ENCODE peak calls at places on chromosomes 5 and 9, in seven cellular contexts. B, O, D, J, C, N and R are unnamed samples.
A peak's percentile ranks its signal among the peaks of the same experiment; 100 is the strongest.

GRCh38 chr5:83219495-83219894 is 142.1 kb downstream of the XRCC4 start:
- DNase-seq in B (no peak), O (no peak), D (no peak), J (no peak), C (peak; percentile 1), N (no peak), R (no peak)

GRCh38 chr5:161744276-161744675 is 58.8 kb downstream of the GABRA6 start:
- DNase-seq in B (no peak), O (no peak), D (no peak), J (no peak), C (no peak), N (no peak), R (no peak)

GRCh38 chr9:117315236-117315635 is 99.6 kb downstream of the ASTN2 start:
- DNase-seq in B (no peak), O (no peak), D (no peak), J (no peak), C (no peak), N (no peak), R (no peak)

GRCh38 chr9:76423216-76424177 is 29.3 kb upstream of the RFK start:
- DNase-seq in B (no peak), O (no peak), D (no peak), J (no peak), C (no peak), N (no peak), R (no peak)

GRCh38 chr9:36337865-36338264 is 62.2 kb downstream of the RNF38 start:
- DNase-seq in B (no peak), O (no peak), D (no peak), J (peak; percentile 58), C (no peak), N (no peak), R (no peak)

GRCh38 chr9:37745970-37746369 is 7.6 kb upstream of the TRMT10B start:
- DNase-seq in B (no peak), O (no peak), D (no peak), J (no peak), C (no peak), N (no peak), R (no peak)

GRCh38 chr5:19771174-19771835 is 216.7 kb downstream of the CDH18 start:
- DNase-seq in B (no peak), O (peak; percentile 4), D (no peak), J (no peak), C (peak; percentile 45), N (no peak), R (no peak)

GRCh38 chr9:132768932-132769894 is 98.9 kb downstream of the GTF3C4 start:
- DNase-seq in B (peak; percentile 46), O (peak; percentile 37), D (peak; percentile 76), J (peak; percentile 39), C (peak; percentile 75), N (peak; percentile 67), R (peak; percentile 38)

GRCh38 chr5:177301503-177302165 is 1.9 kb downstream of the RAB24 start:
- DNase-seq in B (no peak), O (no peak), D (no peak), J (no peak), C (no peak), N (no peak), R (no peak)

GRCh38 chr5:74684900-74685851 is at the start of gene HEXB:
- DNase-seq in B (peak; percentile 75), O (peak; percentile 86), D (peak; percentile 76), J (peak; percentile 92), C (peak; percentile 86), N (peak; percentile 72), R (peak; percentile 89)

GRCh38 chr5:149002053-149002452 is 60.8 kb downstream of the SH3TC2 start:
- DNase-seq in B (no peak), O (no peak), D (no peak), J (no peak), C (peak; percentile 100), N (no peak), R (no peak)

GRCh38 chr9:135146766-135147472 is 59.5 kb downstream of the OLFM1 start:
- DNase-seq in B (no peak), O (no peak), D (no peak), J (no peak), C (no peak), N (no peak), R (no peak)

GRCh38 chr9:129381481-129381957 is 203.5 kb upstream of the IER5L start:
- DNase-seq in B (no peak), O (no peak), D (no peak), J (no peak), C (no peak), N (no peak), R (peak; percentile 16)

GRCh38 chr5:38695021-38695961 is 138.8 kb upstream of the LIFR start:
- DNase-seq in B (no peak), O (no peak), D (no peak), J (no peak), C (no peak), N (no peak), R (no peak)